ENCODE peak calls at places on chromosomes 3 and 15, in six cellular contexts. Z is ovary, S is A549, P is body of pancreas, U is suprapubic skin, M is thyroid gland. N is an unnamed sample.

GRCh38 chr3:46848271-46849097 is 14.8 kb downstream of the MYL3 start:
- DNase-seq in S (no peak), M (no peak), P (peak), Z (peak), U (peak), N (peak)

GRCh38 chr15:74613089-74613952 is 2.3 kb upstream of the CLK3 start:
- DNase-seq in P (no peak), U (peak), M (no peak), S (no peak), Z (no peak), N (no peak)

GRCh38 chr15:35279811-35280210 is 194.7 kb upstream of the NANOGP8 start:
- DNase-seq in M (no peak), P (no peak), Z (no peak), S (no peak), U (no peak), N (no peak)

GRCh38 chr3:13452490-13453335 is 27.4 kb upstream of the HDAC11 start:
- DNase-seq in Z (peak), S (peak), U (no peak), M (peak), P (peak), N (no peak)

GRCh38 chr3:145032790-145033189 is 1061.2 kb downstream of the DIPK2A start:
- DNase-seq in P (no peak), U (no peak), S (no peak), Z (no peak), M (no peak), N (no peak)

GRCh38 chr15:33398555-33398954 is 87.8 kb downstream of the RYR3 start:
- DNase-seq in Z (no peak), P (no peak), S (no peak), M (no peak), U (no peak), N (no peak)

GRCh38 chr3:30124435-30125390 is 481.7 kb upstream of the TGFBR2 start:
- DNase-seq in M (peak), S (no peak), P (no peak), U (no peak), Z (no peak), N (no peak)

GRCh38 chr3:127964053-127964452 is 49.0 kb downstream of the KBTBD12 start:
- DNase-seq in Z (no peak), S (peak), U (no peak), M (peak), P (no peak), N (no peak)

GRCh38 chr3:52122491-52122890 is 31.7 kb downstream of the POC1A start:
- DNase-seq in M (no peak), U (no peak), P (no peak), Z (no peak), S (no peak), N (no peak)

GRCh38 chr3:183385698-183386590 is 42.5 kb downstream of the MCF2L2 start:
- DNase-seq in Z (no peak), U (no peak), P (peak), M (peak), S (peak), N (peak)

GRCh38 chr3:154954750-154955149 is 125.4 kb upstream of the MME start:
- DNase-seq in P (no peak), S (peak), U (no peak), Z (no peak), M (no peak), N (no peak)

GRCh38 chr3:33372218-33373081 is 67.8 kb downstream of the UBP1 start:
- DNase-seq in U (no peak), P (peak), S (peak), M (peak), Z (no peak), N (peak)

GRCh38 chr3:50885070-50885469 is 210.3 kb downstream of the DOCK3 start:
- DNase-seq in Z (no peak), P (no peak), S (no peak), M (no peak), U (no peak), N (no peak)

GRCh38 chr3:186515115-186515514 is 29.1 kb downstream of the CRYGS start:
- DNase-seq in M (no peak), S (no peak), Z (no peak), U (no peak), P (no peak), N (no peak)

GRCh38 chr3:184733971-184734608 is 22.2 kb upstream of the MAGEF1 start:
- DNase-seq in S (no peak), P (no peak), U (no peak), M (no peak), Z (no peak), N (no peak)

GRCh38 chr3:129673012-129673411 is 66.5 kb upstream of the PLXND1 start:
- DNase-seq in M (no peak), U (no peak), Z (no peak), P (peak), S (no peak), N (no peak)

GRCh38 chr3:139304383-139304782 is 39.4 kb upstream of the MRPS22 start:
- DNase-seq in P (no peak), S (no peak), M (no peak), Z (no peak), U (no peak), N (no peak)

GRCh38 chr3:152156880-152157279 is 111.8 kb upstream of the MBNL1 start:
- DNase-seq in P (no peak), Z (no peak), U (no peak), S (no peak), M (no peak), N (no peak)

GRCh38 chr15:98177950-98178848 is 217.7 kb downstream of the ARRDC4 start:
- DNase-seq in U (no peak), M (peak), S (peak), Z (no peak), P (peak), N (peak)

GRCh38 chr3:112746675-112747276 is 99.9 kb downstream of the CD200R1L start:
- DNase-seq in M (no peak), Z (no peak), P (no peak), S (peak), U (no peak), N (no peak)

GRCh38 chr15:26674467-26674866 is 98.4 kb downstream of the GABRB3 start:
- DNase-seq in M (no peak), U (no peak), S (no peak), P (no peak), Z (no peak), N (no peak)

GRCh38 chr3:72625616-72626337 is 222.5 kb downstream of the SHQ1 start:
- DNase-seq in M (no peak), Z (no peak), P (no peak), U (no peak), S (peak), N (no peak)

GRCh38 chr15:68572921-68573320 is 5.9 kb upstream of the CORO2B start:
- DNase-seq in P (no peak), M (no peak), Z (peak), S (no peak), U (no peak), N (no peak)

GRCh38 chr3:101685870-101686307 is 629 bp downstream of the RPL24 start:
- DNase-seq in S (no peak), U (no peak), Z (no peak), M (no peak), P (no peak), N (no peak)

GRCh38 chr15:68311859-68312557 is 34.5 kb downstream of the FEM1B start:
- DNase-seq in U (no peak), P (no peak), S (no peak), Z (no peak), M (no peak), N (no peak)

GRCh38 chr3:192892981-192893827 is 24.5 kb downstream of the MB21D2 start:
- DNase-seq in P (peak), U (peak), M (no peak), Z (no peak), S (peak), N (no peak)

GRCh38 chr3:12444582-12445468 is 39.5 kb upstream of the TSEN2 start:
- DNase-seq in M (peak), S (peak), Z (no peak), U (no peak), P (no peak), N (peak)
- TF ChIP-seq POLR2A in M (no peak), S (no peak), Z (no peak), U (no peak), P (no peak), N (no peak)

GRCh38 chr3:122443090-122443489 is 27.2 kb upstream of the WDR5B start:
- DNase-seq in P (no peak), M (no peak), S (no peak), U (no peak), Z (no peak), N (no peak)
- H3K4me3 ChIP-seq in P (no peak), M (no peak), S (no peak), U (no peak), Z (no peak), N (no peak)

DNA sequence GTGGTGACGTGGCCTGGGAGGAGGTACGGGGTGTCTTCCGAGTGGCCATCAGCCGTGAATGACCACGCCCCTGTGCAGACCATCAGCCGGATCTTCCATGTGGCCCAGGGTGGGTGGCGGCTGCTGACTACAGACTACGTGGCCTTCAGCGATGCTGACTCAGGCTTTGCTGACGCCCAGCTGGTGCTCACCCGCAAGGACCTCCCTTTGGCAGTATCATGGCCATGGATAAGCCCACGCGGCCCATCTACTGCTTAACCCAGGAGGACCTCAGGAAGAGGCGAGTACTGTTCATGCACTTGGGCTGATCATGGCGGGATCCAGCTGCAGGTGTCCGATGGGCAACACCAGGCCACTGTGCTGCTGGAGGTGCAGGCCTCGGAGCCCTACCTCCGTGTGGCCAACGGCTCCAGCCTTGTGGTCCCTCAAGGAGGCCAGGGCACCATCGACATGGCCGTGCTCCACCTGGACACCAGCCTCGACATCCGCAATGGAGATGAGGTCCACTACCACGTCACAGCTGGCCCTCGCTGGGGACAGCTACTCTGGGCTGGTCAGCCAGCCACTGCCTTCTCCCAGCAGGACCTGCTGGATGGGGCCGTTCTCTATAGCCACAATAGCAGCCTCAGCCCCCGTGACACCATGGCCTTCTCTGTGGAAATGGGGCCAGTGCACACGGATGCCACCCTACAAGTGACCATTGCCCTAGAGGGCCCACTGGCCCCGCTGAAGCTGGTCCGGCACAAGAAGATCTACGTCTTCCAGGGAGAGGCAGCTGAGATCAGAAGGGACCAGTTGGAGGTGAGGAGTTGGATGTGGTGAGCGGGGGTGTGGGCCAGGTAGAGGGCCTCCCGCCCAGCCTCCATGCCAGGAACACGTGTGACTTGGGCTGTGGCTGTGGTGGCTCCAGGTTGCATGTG is 178.4 kb downstream of the TBC1D2B start:
- DNase-seq in U (peak), M (no peak), P (no peak), Z (peak), S (no peak), N (no peak)
- TF ChIP-seq POLR2A in U (no peak), M (no peak), P (no peak), Z (no peak), S (no peak), N (no peak)

GRCh38 chr15:52417957-52418356 is 110.7 kb downstream of the MYO5A start:
- DNase-seq in P (no peak), Z (no peak), U (no peak), M (no peak), S (no peak), N (no peak)
- H3K4me3 ChIP-seq in P (no peak), Z (no peak), U (no peak), M (no peak), S (no peak), N (no peak)

DNA sequence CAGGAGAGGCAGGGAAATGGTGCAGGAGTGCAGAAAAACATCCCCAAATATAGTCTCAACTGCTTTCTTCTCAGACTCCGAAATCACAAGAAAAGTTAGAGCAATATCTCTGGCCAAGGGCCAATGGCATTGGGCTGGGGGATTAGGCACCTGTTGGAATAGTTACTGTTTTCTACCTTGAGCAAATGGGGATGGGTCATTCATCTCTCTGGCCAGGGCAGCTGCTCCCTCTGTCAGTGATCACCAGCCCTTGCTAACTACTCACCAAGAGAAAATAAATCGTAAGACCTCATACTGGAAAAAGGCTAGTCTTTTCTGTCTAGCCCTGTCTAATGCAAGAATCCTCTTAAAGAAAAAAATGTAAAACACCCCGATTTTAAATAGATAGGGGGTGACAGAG is 10.9 kb downstream of the CERS3 start:
- DNase-seq in M (no peak), Z (no peak), P (no peak), U (no peak), S (no peak), N (no peak)
- TF ChIP-seq POLR2A in M (no peak), Z (no peak), P (no peak), U (no peak), S (no peak), N (no peak)

GRCh38 chr3:10140996-10141546 is 507 bp upstream of the VHL start:
- DNase-seq in Z (no peak), M (no peak), P (no peak), S (peak), U (no peak), N (no peak)
- H3K4me3 ChIP-seq in Z (no peak), M (peak), P (no peak), S (peak), U (peak), N (peak)

GRCh38 chr15:41773729-41774061 is 589 bp upstream of the MAPKBP1 start:
- DNase-seq in M (no peak), U (no peak), P (no peak), S (no peak), Z (no peak), N (no peak)

GRCh38 chr15:41775651-41776050 is 1.4 kb downstream of the MAPKBP1 start:
- DNase-seq in P (no peak), Z (no peak), U (no peak), S (no peak), M (no peak), N (no peak)

GRCh38 chr15:41773332-41773728 is 954 bp upstream of the MAPKBP1 start:
- DNase-seq in P (no peak), M (no peak), U (no peak), S (no peak), Z (no peak), N (no peak)

GRCh38 chr15:41774873-41775417 is 661 bp downstream of the MAPKBP1 start:
- DNase-seq in P (no peak), U (no peak), M (no peak), Z (no peak), S (no peak), N (no peak)

GRCh38 chr15:41774062-41774872 is at the start of gene MAPKBP1:
- DNase-seq in P (peak), M (peak), S (peak), U (peak), Z (peak), N (peak)
- TF ChIP-seq POLR2A in P (peak), M (no peak), S (peak), U (no peak), Z (peak), N (no peak)

GRCh38 chr3:156898296-156898880 is 72.2 kb downstream of the LEKR1 start:
- DNase-seq in Z (no peak), P (peak), S (no peak), U (no peak), M (no peak), N (no peak)
- H3K4me3 ChIP-seq in Z (no peak), P (no peak), S (no peak), U (no peak), M (no peak), N (no peak)

N was measured in stomach.